ENCODE peak calls at places on chromosomes 16 and 17, in seven cellular contexts. S is IMR-90, M is neuronal stem cell, P is mesendoderm, T is H9, R is trophoblast cell, K is H1. O is an unnamed sample.

GRCh38 chr16:58614212-58614611 is 15.4 kb downstream of the CNOT1 start:
- DNase-seq in P (no peak), R (no peak), M (no peak), K (no peak), S (peak; percentile 69), T (no peak), O (peak; percentile 43)

GRCh38 chr17:64163468-64163867 is 33.5 kb upstream of the ERN1 start:
- DNase-seq in S (no peak), M (no peak), P (no peak), K (no peak), R (no peak), T (no peak), O (no peak)

GRCh38 chr16:58176608-58177346 is 21.1 kb downstream of the CSNK2A2 start:
- DNase-seq in M (no peak), R (no peak), P (no peak), K (no peak), T (no peak), S (no peak), O (no peak)

GRCh38 chr17:17759164-17759563 is 77.6 kb downstream of the SREBF1 start:
- DNase-seq in P (no peak), M (no peak), T (no peak), K (no peak), R (no peak), S (no peak), O (no peak)

GRCh38 chr17:41307647-41308046 is 1.5 kb downstream of the KRTAP16-1 start:
- DNase-seq in S (no peak), K (no peak), R (no peak), P (no peak), T (no peak), M (no peak), O (no peak)

GRCh38 chr17:42399948-42400843 is 12.0 kb upstream of the STAT3 start:
- DNase-seq in R (no peak), M (no peak), T (peak; percentile 49), S (no peak), K (no peak), P (peak; percentile 55), O (no peak)

GRCh38 chr17:58376472-58376921 is 24.5 kb upstream of the SUPT4H1 start:
- DNase-seq in P (peak; percentile 53), R (no peak), K (peak; percentile 41), M (no peak), T (peak; percentile 54), S (no peak), O (no peak)

GRCh38 chr16:31265329-31266245 is 5.8 kb downstream of the ITGAM start:
- DNase-seq in K (peak; percentile 60), T (peak; percentile 60), S (peak; percentile 60), R (peak; percentile 81), M (no peak), P (peak; percentile 29), O (no peak)

GRCh38 chr16:4316103-4316731 is 350 bp downstream of the GLIS2 start:
- DNase-seq in K (no peak), M (no peak), S (no peak), P (peak; percentile 47), T (no peak), R (no peak), O (peak; percentile 50)

GRCh38 chr16:10751291-10751697 is 7.7 kb downstream of the NUBP1 start:
- DNase-seq in K (no peak), T (no peak), M (no peak), R (peak; percentile 24), S (no peak), P (peak; percentile 34), O (peak; percentile 37)

GRCh38 chr17:72948115-72948514 is 144.4 kb downstream of the SLC39A11 start:
- DNase-seq in P (no peak), M (no peak), S (no peak), T (no peak), K (no peak), R (no peak), O (no peak)
- H2BK5ac ChIP-seq in P (no peak overlapping the region), M (no peak overlapping the region), S (no peak overlapping the region), T (no peak overlapping the region), K (no peak overlapping the region), R (no peak overlapping the region), O (no peak overlapping the region)

DNA sequence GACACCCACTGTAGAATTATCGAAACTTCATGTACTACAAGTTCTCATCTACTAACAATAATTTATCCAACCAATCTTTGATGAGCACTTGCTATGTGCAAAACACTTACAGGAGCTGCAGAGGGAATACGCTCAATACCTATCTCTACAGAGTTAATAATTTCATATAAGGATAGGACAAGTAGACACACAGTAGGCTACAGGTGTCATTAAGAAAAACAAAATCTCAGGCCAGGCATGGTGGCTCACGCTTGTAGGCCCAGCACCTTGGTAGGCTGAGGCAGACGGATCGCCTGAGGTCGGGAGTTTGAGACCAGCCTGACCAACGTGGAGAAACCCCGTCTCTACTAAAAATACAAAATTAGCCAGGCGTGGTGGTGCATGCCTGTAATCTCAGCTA is 91.3 kb upstream of the PLEKHM1 start:
- DNase-seq in S (no peak), R (no peak), M (no peak), P (no peak), K (no peak), T (no peak), O (peak; percentile 1)
- H2BK5ac ChIP-seq in S (no peak overlapping the region), R (no peak overlapping the region), M (no peak overlapping the region), P (no peak overlapping the region), K (no peak overlapping the region), T (no peak overlapping the region), O (no peak overlapping the region)

GRCh38 chr17:74344658-74345057 is 17.0 kb downstream of the BTBD17 start:
- DNase-seq in M (no peak), P (no peak), T (no peak), S (no peak), K (no peak), R (no peak), O (no peak)
- H2BK5ac ChIP-seq in M (peak overlapping the region; percentile 59), P (no peak overlapping the region), T (no peak overlapping the region), S (no peak overlapping the region), K (no peak overlapping the region), R (no peak overlapping the region), O (no peak overlapping the region)

DNA sequence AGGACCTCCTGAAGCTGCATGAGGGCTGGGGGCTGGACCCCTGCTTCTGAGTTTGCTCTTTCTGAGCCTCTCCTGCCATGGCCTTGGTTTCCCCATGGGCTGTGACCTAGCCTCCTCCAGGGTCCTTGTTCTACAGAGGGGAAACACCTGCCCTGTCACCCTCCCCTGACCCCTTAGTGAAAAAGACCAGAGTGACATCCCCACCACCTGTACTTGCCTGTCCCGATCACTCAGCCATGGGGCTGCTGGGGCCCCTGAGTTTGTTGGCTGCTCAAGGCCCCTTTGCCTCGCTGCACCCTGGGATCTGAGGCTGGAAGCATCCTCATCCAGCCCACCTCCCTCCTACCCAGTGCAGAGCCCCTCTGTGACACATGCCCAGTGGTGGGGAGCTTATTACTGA is 800 bp downstream of the NOD2 start:
- DNase-seq in K (no peak), R (no peak), T (no peak), M (no peak), S (no peak), P (no peak), O (no peak)
- H2BK5ac ChIP-seq in K (no peak overlapping the region), R (no peak overlapping the region), T (no peak overlapping the region), M (no peak overlapping the region), S (no peak overlapping the region), P (no peak overlapping the region), O (no peak overlapping the region)

GRCh38 chr17:57293077-57293476 is 36.8 kb downstream of the MSI2 start:
- DNase-seq in R (peak; percentile 96), K (no peak), P (peak; percentile 79), M (no peak), S (no peak), T (no peak), O (peak; percentile 40)
- H2BK5ac ChIP-seq in R (no peak overlapping the region), K (no peak overlapping the region), P (no peak overlapping the region), M (no peak overlapping the region), S (no peak overlapping the region), T (no peak overlapping the region), O (no peak overlapping the region)

DNA sequence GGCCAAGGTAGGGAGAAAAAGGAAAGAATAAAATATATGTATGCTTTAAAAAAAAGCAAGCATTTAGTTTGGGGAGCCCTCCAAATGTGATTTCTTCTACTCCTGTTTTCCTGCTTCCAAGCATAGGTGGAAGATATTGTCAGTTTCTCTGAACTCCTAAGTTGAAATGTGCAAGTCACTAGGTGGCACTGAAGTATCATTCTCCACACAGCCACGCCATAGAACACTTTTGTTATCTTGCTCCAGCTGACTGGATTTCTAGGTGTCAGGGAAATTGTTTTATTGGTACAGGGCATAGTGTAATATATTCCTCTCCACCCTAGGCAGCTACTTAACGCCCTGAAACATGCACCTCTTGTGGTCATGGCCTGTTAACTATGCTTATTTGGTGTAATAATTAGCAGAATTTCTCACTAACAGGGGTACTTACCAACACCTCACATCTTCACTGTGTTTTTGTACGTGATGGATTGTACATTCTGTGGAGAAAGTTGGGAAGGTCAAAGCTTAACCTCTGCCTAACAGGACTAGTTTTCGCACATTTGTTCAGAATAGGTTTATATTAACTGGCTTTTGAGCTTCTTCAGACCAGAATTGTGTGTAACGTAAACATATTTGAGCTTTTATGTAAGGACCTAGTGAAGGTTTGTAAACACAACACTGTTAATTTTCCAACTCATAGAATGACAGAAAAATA is 69.3 kb downstream of the FTO start:
- DNase-seq in M (peak; percentile 55), S (peak; percentile 79), K (no peak), P (peak; percentile 67), T (no peak), R (peak; percentile 25), O (peak; percentile 83)
- H2BK5ac ChIP-seq in M (no peak overlapping the region), S (no peak overlapping the region), K (no peak overlapping the region), P (no peak overlapping the region), T (no peak overlapping the region), R (no peak overlapping the region), O (no peak overlapping the region)

DNA sequence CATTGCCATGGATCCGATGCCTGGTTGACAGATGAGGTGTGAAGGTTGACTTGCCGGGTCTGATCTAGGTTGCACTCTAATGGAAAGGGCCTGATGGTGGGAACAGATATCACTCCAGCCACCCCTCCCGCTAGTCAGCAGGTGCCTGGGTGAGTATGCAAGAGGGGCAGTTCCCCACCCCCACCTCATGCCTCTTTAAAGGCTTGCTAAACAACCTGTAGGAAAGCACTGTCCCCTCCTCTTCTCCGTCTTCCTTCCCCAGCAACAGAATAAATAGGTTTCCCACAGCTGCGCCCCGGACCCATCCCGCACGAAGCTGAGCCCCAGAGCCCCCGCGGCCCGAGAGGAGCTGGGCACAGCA is 746 bp upstream of the TMEM132E start:
- DNase-seq in R (no peak), M (no peak), P (no peak), T (no peak), K (no peak), S (no peak), O (no peak)
- H2BK5ac ChIP-seq in R (no peak overlapping the region), M (peak overlapping the region; percentile 11), P (no peak overlapping the region), T (no peak overlapping the region), K (no peak overlapping the region), S (no peak overlapping the region), O (no peak overlapping the region)